ENCODE peak calls at places on chromosome 17, in nine cellular contexts. H is stomach, T is A549, N is transverse colon, B is endothelial cell of umbilical vein, Z is left ventricle myocardium inferior, G is heart right ventricle, Q is AG04450, M is tibial nerve. V is an unnamed sample.

GRCh38 chr17:45316271-45317112 is at the start of gene MAP3K14:
- DNase-seq in H (peak), T (peak), N (peak), B (peak), Z (peak), G (peak), Q (no peak), M (no peak), V (peak)

GRCh38 chr17:64504769-64505319 is 1.2 kb downstream of the DDX5 start:
- DNase-seq in H (no peak), T (peak), N (no peak), B (peak), Z (no peak), G (peak), Q (no peak), M (no peak), V (peak)

GRCh38 chr17:39132192-39132600 is 19.2 kb downstream of the PLXDC1 start:
- DNase-seq in H (no peak), T (peak), N (no peak), B (no peak), Z (no peak), G (peak), Q (peak), M (peak), V (peak)

GRCh38 chr17:311119-311848 is 41.3 kb downstream of the RPH3AL start:
- DNase-seq in H (no peak), T (no peak), N (no peak), B (no peak), Z (no peak), G (no peak), Q (no peak), M (no peak), V (no peak)

GRCh38 chr17:47715669-47716325 is 17.2 kb upstream of the TBX21 start:
- DNase-seq in H (no peak), T (no peak), N (no peak), B (no peak), Z (no peak), G (no peak), Q (no peak), M (no peak), V (no peak)

GRCh38 chr17:45391291-45391690 is 41.4 kb downstream of the ARHGAP27 start:
- DNase-seq in H (no peak), T (no peak), N (no peak), B (no peak), Z (no peak), G (no peak), Q (no peak), M (no peak), V (no peak)

GRCh38 chr17:64331946-64332493 is 58.6 kb downstream of the PECAM1 start:
- DNase-seq in H (no peak), T (no peak), N (no peak), B (peak), Z (peak), G (peak), Q (no peak), M (peak), V (no peak)

GRCh38 chr17:62869885-62870580 is 61.9 kb upstream of the MARCHF10 start:
- DNase-seq in H (no peak), T (peak), N (no peak), B (no peak), Z (no peak), G (no peak), Q (no peak), M (no peak), V (peak)

GRCh38 chr17:68497885-68498319 is 14.3 kb upstream of the PRKAR1A start:
- DNase-seq in H (peak), T (no peak), N (peak), B (no peak), Z (no peak), G (no peak), Q (no peak), M (no peak), V (no peak)

GRCh38 chr17:74444406-74444805 is 12.5 kb downstream of the GPRC5C start:
- DNase-seq in H (peak), T (no peak), N (no peak), B (no peak), Z (peak), G (no peak), Q (no peak), M (peak), V (no peak)

GRCh38 chr17:73419896-73420295 is 108.1 kb upstream of the CDC42EP4 start:
- DNase-seq in H (no peak), T (no peak), N (no peak), B (no peak), Z (no peak), G (no peak), Q (no peak), M (no peak), V (no peak)

GRCh38 chr17:5931611-5932010 is 138.6 kb upstream of the WSCD1 start:
- DNase-seq in H (no peak), T (no peak), N (peak), B (no peak), Z (no peak), G (no peak), Q (no peak), M (no peak), V (no peak)

GRCh38 chr17:63222655-63223054 is 223.5 kb downstream of the CYB561 start:
- DNase-seq in H (no peak), T (peak), N (no peak), B (peak), Z (no peak), G (no peak), Q (no peak), M (no peak), V (peak)

GRCh38 chr17:12180644-12181261 is 160.1 kb downstream of the MAP2K4 start:
- DNase-seq in H (no peak), T (peak), N (peak), B (peak), Z (no peak), G (peak), Q (peak), M (peak), V (peak)

GRCh38 chr17:4840893-4841242 is 7.7 kb downstream of the MINK1 start:
- DNase-seq in H (no peak), T (no peak), N (no peak), B (no peak), Z (no peak), G (no peak), Q (no peak), M (no peak), V (no peak)

GRCh38 chr17:62807812-62808575 is at the start of gene MARCHF10:
- DNase-seq in H (peak), T (no peak), N (peak), B (no peak), Z (no peak), G (no peak), Q (no peak), M (no peak), V (no peak)

GRCh38 chr17:73468221-73468620 is 156.4 kb upstream of the CDC42EP4 start:
- DNase-seq in H (no peak), T (no peak), N (no peak), B (no peak), Z (no peak), G (no peak), Q (no peak), M (no peak), V (no peak)

GRCh38 chr17:49862781-49863331 is 15.0 kb upstream of the TAC4 start:
- DNase-seq in H (no peak), T (no peak), N (no peak), B (no peak), Z (no peak), G (no peak), Q (no peak), M (no peak), V (peak)

GRCh38 chr17:74543891-74544760 is 1.8 kb downstream of the CD300C start:
- DNase-seq in H (no peak), T (no peak), N (no peak), B (no peak), Z (no peak), G (no peak), Q (no peak), M (no peak), V (no peak)

GRCh38 chr17:50478391-50479361 is at the start of gene RSAD1:
- DNase-seq in H (peak), T (peak), N (peak), B (peak), Z (peak), G (peak), Q (peak), M (peak), V (peak)

GRCh38 chr17:14604920-14605599 is 304.2 kb downstream of the HS3ST3B1 start:
- DNase-seq in H (no peak), T (no peak), N (peak), B (no peak), Z (peak), G (peak), Q (no peak), M (peak), V (no peak)

GRCh38 chr17:63930951-63931575 is 1.1 kb downstream of the CD79B start:
- DNase-seq in H (peak), T (no peak), N (peak), B (no peak), Z (peak), G (peak), Q (no peak), M (peak), V (no peak)

GRCh38 chr17:50603340-50603739 is 31.3 kb upstream of the ABCC3 start:
- DNase-seq in H (no peak), T (peak), N (no peak), B (no peak), Z (no peak), G (no peak), Q (no peak), M (no peak), V (no peak)

GRCh38 chr17:30290696-30291570 is 811 bp downstream of the BLMH start:
- DNase-seq in H (peak), T (peak), N (peak), B (peak), Z (peak), G (peak), Q (no peak), M (peak), V (peak)

GRCh38 chr17:57091186-57091618 is 6.2 kb downstream of the AKAP1 start:
- DNase-seq in H (peak), T (no peak), N (no peak), B (no peak), Z (peak), G (peak), Q (no peak), M (no peak), V (no peak)

GRCh38 chr17:65660947-65661346 is 99.5 kb upstream of the AXIN2 start:
- DNase-seq in H (no peak), T (peak), N (no peak), B (peak), Z (no peak), G (no peak), Q (no peak), M (no peak), V (peak)

GRCh38 chr17:12290207-12290606 is 269.5 kb downstream of the MAP2K4 start:
- DNase-seq in H (no peak), T (no peak), N (no peak), B (no peak), Z (no peak), G (no peak), Q (no peak), M (no peak), V (no peak)

GRCh38 chr17:28320215-28321061 is 1.4 kb downstream of the TMEM97 start:
- DNase-seq in H (no peak), T (no peak), N (no peak), B (no peak), Z (no peak), G (no peak), Q (no peak), M (no peak), V (no peak)
- H3K4me3 ChIP-seq in H (peak), T (peak), N (peak), B (peak), Z (no peak), G (no peak), Q (peak), M (no peak), V (no peak)

GRCh38 chr17:17381438-17382059 is 78.4 kb downstream of the NT5M start:
- DNase-seq in H (no peak), T (no peak), N (no peak), B (no peak), Z (no peak), G (no peak), Q (no peak), M (no peak), V (no peak)
- TF ChIP-seq CTCF in H (no peak), T (no peak), N (no peak), B (no peak), Z (no peak), G (no peak), Q (no peak), M (no peak), V (no peak)

GRCh38 chr17:60602871-60603270 is 2.9 kb downstream of the PPM1D start:
- DNase-seq in H (no peak), T (no peak), N (no peak), B (no peak), Z (no peak), G (no peak), Q (no peak), M (no peak), V (no peak)
- H3K4me3 ChIP-seq in H (peak), T (peak), N (peak), B (peak), Z (peak), G (peak), Q (peak), M (peak), V (peak)

GRCh38 chr17:18006495-18007239 is 32.3 kb downstream of the ATPAF2 start:
- DNase-seq in H (no peak), T (no peak), N (no peak), B (no peak), Z (no peak), G (no peak), Q (no peak), M (no peak), V (no peak)
- TF ChIP-seq CTCF in H (no peak), T (no peak), N (no peak), B (no peak), Z (no peak), G (no peak), Q (no peak), M (no peak), V (no peak)

DNA sequence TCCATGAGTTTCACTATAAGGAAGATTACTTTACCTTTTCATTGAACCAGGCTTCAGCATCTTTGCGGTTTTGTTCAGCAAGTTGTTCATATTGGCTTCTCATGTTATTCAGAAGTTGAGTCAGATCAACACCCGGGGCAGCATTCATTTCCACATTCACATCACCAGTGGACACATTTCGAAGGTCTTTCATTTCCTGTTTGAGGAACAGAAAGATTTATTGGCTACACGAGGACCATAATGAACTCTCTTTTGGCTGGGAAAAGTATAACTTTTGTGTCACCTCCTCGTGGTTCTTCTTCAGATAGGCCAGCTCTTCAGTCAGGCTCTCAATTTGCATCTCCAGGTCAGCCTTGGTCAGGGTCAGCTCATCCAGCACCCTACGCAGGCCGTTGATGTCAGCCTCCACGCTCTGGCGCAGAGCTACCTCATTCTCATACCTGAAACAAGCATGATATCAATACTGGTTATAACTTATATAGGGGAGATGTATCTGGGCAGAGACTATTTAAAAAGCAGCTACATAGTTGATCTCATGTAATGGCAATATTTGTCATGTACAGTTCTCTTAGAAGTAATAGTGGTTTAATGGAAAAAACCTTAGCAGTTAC is 2.1 kb downstream of the KRT10 start:
- DNase-seq in H (no peak), T (no peak), N (no peak), B (no peak), Z (no peak), G (no peak), Q (no peak), M (no peak), V (no peak)
- H3K4me3 ChIP-seq in H (no peak), T (peak), N (no peak), B (no peak), Z (peak), G (no peak), Q (no peak), M (no peak), V (no peak)